ENCODE peak calls at places on chromosomes 12 and 14, in seven cellular contexts. One of them, this sample, is unnamed.

GRCh38 chr12:16606201-16606849 is 363 bp upstream of the LMO3 start:
- DNase-seq in breast epithelium: no peak
- DNase-seq in right lobe of liver: peak; percentile 59
- DNase-seq in ovary: no peak
- DNase-seq in fibroblast of villous mesenchyme: peak; percentile 28
- DNase-seq in tibial artery: peak; percentile 54
- DNase-seq in AG09309: no peak
- DNase-seq in this sample: no peak

GRCh38 chr12:28535216-28535615 is 345.0 kb downstream of the CCDC91 start:
- DNase-seq in breast epithelium: no peak
- DNase-seq in right lobe of liver: no peak
- DNase-seq in ovary: no peak
- DNase-seq in fibroblast of villous mesenchyme: peak; percentile 72
- DNase-seq in tibial artery: no peak
- DNase-seq in AG09309: peak; percentile 44
- DNase-seq in this sample: no peak

GRCh38 chr14:77108753-77109152 is 10.7 kb downstream of the CIPC start:
- DNase-seq in breast epithelium: no peak
- DNase-seq in right lobe of liver: no peak
- DNase-seq in ovary: no peak
- DNase-seq in fibroblast of villous mesenchyme: no peak
- DNase-seq in tibial artery: no peak
- DNase-seq in AG09309: no peak
- DNase-seq in this sample: no peak

GRCh38 chr12:2229661-2230539 is 177.1 kb downstream of the CACNA1C start:
- DNase-seq in breast epithelium: no peak
- DNase-seq in right lobe of liver: no peak
- DNase-seq in ovary: no peak
- DNase-seq in fibroblast of villous mesenchyme: no peak
- DNase-seq in tibial artery: no peak
- DNase-seq in AG09309: no peak
- DNase-seq in this sample: no peak

GRCh38 chr12:12533238-12533829 is 29.3 kb downstream of the DUSP16 start:
- DNase-seq in breast epithelium: no peak
- DNase-seq in right lobe of liver: no peak
- DNase-seq in ovary: peak; percentile 74
- DNase-seq in fibroblast of villous mesenchyme: no peak
- DNase-seq in tibial artery: no peak
- DNase-seq in AG09309: no peak
- DNase-seq in this sample: no peak

GRCh38 chr12:19220861-19221466 is 91.4 kb downstream of the PLEKHA5 start:
- DNase-seq in breast epithelium: no peak
- DNase-seq in right lobe of liver: no peak
- DNase-seq in ovary: no peak
- DNase-seq in fibroblast of villous mesenchyme: no peak
- DNase-seq in tibial artery: no peak
- DNase-seq in AG09309: no peak
- DNase-seq in this sample: no peak

GRCh38 chr12:64273527-64274403 is 51.7 kb upstream of the KICS2 start:
- DNase-seq in breast epithelium: no peak
- DNase-seq in right lobe of liver: no peak
- DNase-seq in ovary: no peak
- DNase-seq in fibroblast of villous mesenchyme: peak; percentile 20
- DNase-seq in tibial artery: no peak
- DNase-seq in AG09309: no peak
- DNase-seq in this sample: no peak

GRCh38 chr14:81682134-81682533 is 148.5 kb upstream of the SEL1L start:
- DNase-seq in breast epithelium: no peak
- DNase-seq in right lobe of liver: no peak
- DNase-seq in ovary: no peak
- DNase-seq in fibroblast of villous mesenchyme: no peak
- DNase-seq in tibial artery: no peak
- DNase-seq in AG09309: no peak
- DNase-seq in this sample: no peak

GRCh38 chr12:83827860-83828259 is 1084.7 kb downstream of the SLC6A15 start:
- DNase-seq in breast epithelium: no peak
- DNase-seq in right lobe of liver: no peak
- DNase-seq in ovary: no peak
- DNase-seq in fibroblast of villous mesenchyme: peak; percentile 2
- DNase-seq in tibial artery: no peak
- DNase-seq in AG09309: no peak
- DNase-seq in this sample: no peak

GRCh38 chr12:4857472-4858291 is 52.0 kb upstream of the KCNA1 start:
- DNase-seq in breast epithelium: peak; percentile 67
- DNase-seq in right lobe of liver: peak; percentile 69
- DNase-seq in ovary: peak; percentile 52
- DNase-seq in fibroblast of villous mesenchyme: peak; percentile 67
- DNase-seq in tibial artery: peak; percentile 68
- DNase-seq in AG09309: peak; percentile 8
- DNase-seq in this sample: no peak

GRCh38 chr12:4856556-4856955 is 53.1 kb upstream of the KCNA1 start:
- DNase-seq in breast epithelium: no peak
- DNase-seq in right lobe of liver: no peak
- DNase-seq in ovary: no peak
- DNase-seq in fibroblast of villous mesenchyme: no peak
- DNase-seq in tibial artery: no peak
- DNase-seq in AG09309: no peak
- DNase-seq in this sample: no peak

GRCh38 chr12:4859478-4860210 is 50.1 kb upstream of the KCNA1 start:
- DNase-seq in breast epithelium: no peak
- DNase-seq in right lobe of liver: no peak
- DNase-seq in ovary: no peak
- DNase-seq in fibroblast of villous mesenchyme: no peak
- DNase-seq in tibial artery: no peak
- DNase-seq in AG09309: no peak
- DNase-seq in this sample: no peak

GRCh38 chr12:4855121-4855924 is 54.4 kb upstream of the KCNA1 start:
- DNase-seq in breast epithelium: no peak
- DNase-seq in right lobe of liver: no peak
- DNase-seq in ovary: no peak
- DNase-seq in fibroblast of villous mesenchyme: peak; percentile 71
- DNase-seq in tibial artery: peak; percentile 65
- DNase-seq in AG09309: peak; percentile 52
- DNase-seq in this sample: no peak

GRCh38 chr12:4858385-4858784 is 51.3 kb upstream of the KCNA1 start:
- DNase-seq in breast epithelium: no peak
- DNase-seq in right lobe of liver: peak; percentile 77
- DNase-seq in ovary: no peak
- DNase-seq in fibroblast of villous mesenchyme: no peak
- DNase-seq in tibial artery: no peak
- DNase-seq in AG09309: no peak
- DNase-seq in this sample: no peak
- TF ChIP-seq CTCF in breast epithelium: no peak
- TF ChIP-seq CTCF in right lobe of liver: peak; percentile 42
- TF ChIP-seq CTCF in ovary: no peak
- TF ChIP-seq CTCF in fibroblast of villous mesenchyme: no peak
- TF ChIP-seq CTCF in tibial artery: no peak
- TF ChIP-seq CTCF in AG09309: no peak
- TF ChIP-seq CTCF in this sample: no peak

GRCh38 chr12:100199347-100200136 is 1.1 kb upstream of the ACTR6 start:
- DNase-seq in breast epithelium: peak; percentile 80
- DNase-seq in right lobe of liver: peak; percentile 94
- DNase-seq in ovary: peak; percentile 71
- DNase-seq in fibroblast of villous mesenchyme: no peak
- DNase-seq in tibial artery: peak; percentile 51
- DNase-seq in AG09309: no peak
- DNase-seq in this sample: no peak

GRCh38 chr12:100199023-100199346 is 1.6 kb upstream of the ACTR6 start:
- DNase-seq in breast epithelium: no peak
- DNase-seq in right lobe of liver: no peak
- DNase-seq in ovary: no peak
- DNase-seq in fibroblast of villous mesenchyme: no peak
- DNase-seq in tibial artery: no peak
- DNase-seq in AG09309: no peak
- DNase-seq in this sample: no peak

GRCh38 chr12:100201604-100202423 is 1.2 kb downstream of the ACTR6 start:
- DNase-seq in breast epithelium: no peak
- DNase-seq in right lobe of liver: no peak
- DNase-seq in ovary: no peak
- DNase-seq in fibroblast of villous mesenchyme: no peak
- DNase-seq in tibial artery: no peak
- DNase-seq in AG09309: no peak
- DNase-seq in this sample: no peak

GRCh38 chr12:100197486-100197885 is 3.1 kb upstream of the ACTR6 start:
- DNase-seq in breast epithelium: no peak
- DNase-seq in right lobe of liver: no peak
- DNase-seq in ovary: no peak
- DNase-seq in fibroblast of villous mesenchyme: no peak
- DNase-seq in tibial artery: no peak
- DNase-seq in AG09309: no peak
- DNase-seq in this sample: no peak

GRCh38 chr12:100200450-100201181 is at the start of gene ACTR6:
- DNase-seq in breast epithelium: peak; percentile 91
- DNase-seq in right lobe of liver: peak; percentile 96
- DNase-seq in ovary: peak; percentile 96
- DNase-seq in fibroblast of villous mesenchyme: peak; percentile 95
- DNase-seq in tibial artery: peak; percentile 96
- DNase-seq in AG09309: peak; percentile 81
- DNase-seq in this sample: no peak
- TF ChIP-seq CTCF in breast epithelium: no peak
- TF ChIP-seq CTCF in right lobe of liver: no peak
- TF ChIP-seq CTCF in ovary: peak; percentile 21
- TF ChIP-seq CTCF in fibroblast of villous mesenchyme: no peak
- TF ChIP-seq CTCF in tibial artery: no peak
- TF ChIP-seq CTCF in AG09309: no peak
- TF ChIP-seq CTCF in this sample: peak; percentile 33

GRCh38 chr14:53011053-53011462 is 60.2 kb upstream of the FERMT2 start:
- DNase-seq in breast epithelium: no peak
- DNase-seq in right lobe of liver: no peak
- DNase-seq in ovary: peak; percentile 81
- DNase-seq in fibroblast of villous mesenchyme: peak; percentile 99
- DNase-seq in tibial artery: peak; percentile 83
- DNase-seq in AG09309: peak; percentile 97
- DNase-seq in this sample: peak; percentile 89

GRCh38 chr14:53004976-53005375 is 54.1 kb upstream of the FERMT2 start:
- DNase-seq in breast epithelium: no peak
- DNase-seq in right lobe of liver: no peak
- DNase-seq in ovary: no peak
- DNase-seq in fibroblast of villous mesenchyme: no peak
- DNase-seq in tibial artery: no peak
- DNase-seq in AG09309: no peak
- DNase-seq in this sample: no peak

GRCh38 chr14:53010193-53010592 is 59.3 kb upstream of the FERMT2 start:
- DNase-seq in breast epithelium: no peak
- DNase-seq in right lobe of liver: no peak
- DNase-seq in ovary: no peak
- DNase-seq in fibroblast of villous mesenchyme: peak; percentile 78
- DNase-seq in tibial artery: no peak
- DNase-seq in AG09309: no peak
- DNase-seq in this sample: no peak

GRCh38 chr14:53003776-53004175 is 52.9 kb upstream of the FERMT2 start:
- DNase-seq in breast epithelium: no peak
- DNase-seq in right lobe of liver: no peak
- DNase-seq in ovary: no peak
- DNase-seq in fibroblast of villous mesenchyme: no peak
- DNase-seq in tibial artery: no peak
- DNase-seq in AG09309: no peak
- DNase-seq in this sample: no peak

GRCh38 chr14:53006931-53007330 is 56.1 kb upstream of the FERMT2 start:
- DNase-seq in breast epithelium: no peak
- DNase-seq in right lobe of liver: no peak
- DNase-seq in ovary: no peak
- DNase-seq in fibroblast of villous mesenchyme: no peak
- DNase-seq in tibial artery: no peak
- DNase-seq in AG09309: no peak
- DNase-seq in this sample: no peak
- TF ChIP-seq CTCF in breast epithelium: no peak
- TF ChIP-seq CTCF in right lobe of liver: no peak
- TF ChIP-seq CTCF in ovary: no peak
- TF ChIP-seq CTCF in fibroblast of villous mesenchyme: no peak
- TF ChIP-seq CTCF in tibial artery: no peak
- TF ChIP-seq CTCF in AG09309: no peak
- TF ChIP-seq CTCF in this sample: no peak

DNA sequence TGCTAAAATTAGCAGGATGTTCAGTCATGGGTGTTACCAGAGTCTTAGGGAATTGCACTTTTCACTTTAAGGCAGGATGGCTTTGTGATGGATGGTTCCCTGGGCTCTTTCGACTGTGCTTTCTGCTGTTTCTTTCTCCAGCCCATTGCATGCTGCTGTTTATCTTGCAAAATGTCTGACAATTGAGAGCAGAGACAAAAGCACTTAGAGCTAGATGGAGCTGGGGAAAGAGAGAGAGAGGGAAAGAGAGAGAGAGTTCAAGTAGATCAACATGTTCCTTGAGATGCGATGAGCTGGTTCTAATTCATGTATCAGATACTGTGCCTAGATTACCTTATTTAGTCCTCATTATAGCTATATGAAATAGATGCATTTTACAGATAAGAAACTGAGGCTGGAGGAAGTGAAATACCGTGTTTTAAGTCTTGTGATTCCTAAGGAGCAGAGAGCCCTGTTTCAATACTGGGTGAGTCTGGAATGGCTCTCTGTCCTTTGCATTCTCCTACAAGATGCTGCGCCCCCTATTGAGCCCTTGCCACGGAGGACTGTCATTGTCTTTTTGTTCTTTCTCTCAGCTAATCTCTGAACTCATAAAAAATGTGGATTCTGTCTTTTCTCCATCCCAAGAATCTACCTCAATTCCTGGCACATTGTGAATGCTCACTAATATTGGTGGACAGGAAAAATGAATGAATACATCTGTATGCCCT is 227.9 kb downstream of the ALG10B start:
- DNase-seq in breast epithelium: no peak
- DNase-seq in right lobe of liver: no peak
- DNase-seq in ovary: no peak
- DNase-seq in fibroblast of villous mesenchyme: no peak
- DNase-seq in tibial artery: no peak
- DNase-seq in AG09309: no peak
- DNase-seq in this sample: no peak
- TF ChIP-seq CTCF in breast epithelium: no peak
- TF ChIP-seq CTCF in right lobe of liver: no peak
- TF ChIP-seq CTCF in ovary: no peak
- TF ChIP-seq CTCF in fibroblast of villous mesenchyme: no peak
- TF ChIP-seq CTCF in tibial artery: no peak
- TF ChIP-seq CTCF in AG09309: no peak
- TF ChIP-seq CTCF in this sample: no peak

GRCh38 chr14:92040431-92041040 is 677 bp upstream of the TRIP11 start:
- DNase-seq in breast epithelium: no peak
- DNase-seq in right lobe of liver: no peak
- DNase-seq in ovary: no peak
- DNase-seq in fibroblast of villous mesenchyme: peak; percentile 31
- DNase-seq in tibial artery: no peak
- DNase-seq in AG09309: no peak
- DNase-seq in this sample: no peak

GRCh38 chr14:92037989-92038388 is 1.9 kb downstream of the TRIP11 start:
- DNase-seq in breast epithelium: no peak
- DNase-seq in right lobe of liver: no peak
- DNase-seq in ovary: no peak
- DNase-seq in fibroblast of villous mesenchyme: no peak
- DNase-seq in tibial artery: no peak
- DNase-seq in AG09309: no peak
- DNase-seq in this sample: no peak

GRCh38 chr14:92039073-92039719 is 663 bp downstream of the TRIP11 start:
- DNase-seq in breast epithelium: no peak
- DNase-seq in right lobe of liver: peak; percentile 56
- DNase-seq in ovary: no peak
- DNase-seq in fibroblast of villous mesenchyme: peak; percentile 69
- DNase-seq in tibial artery: peak; percentile 30
- DNase-seq in AG09309: peak; percentile 13
- DNase-seq in this sample: no peak

GRCh38 chr14:92041203-92041602 is 1.3 kb upstream of the TRIP11 start:
- DNase-seq in breast epithelium: no peak
- DNase-seq in right lobe of liver: no peak
- DNase-seq in ovary: no peak
- DNase-seq in fibroblast of villous mesenchyme: no peak
- DNase-seq in tibial artery: no peak
- DNase-seq in AG09309: no peak
- DNase-seq in this sample: no peak

GRCh38 chr14:92039720-92040430 is at the start of gene TRIP11:
- DNase-seq in breast epithelium: peak; percentile 92
- DNase-seq in right lobe of liver: peak; percentile 97
- DNase-seq in ovary: peak; percentile 90
- DNase-seq in fibroblast of villous mesenchyme: peak; percentile 94
- DNase-seq in tibial artery: peak; percentile 92
- DNase-seq in AG09309: peak; percentile 74
- DNase-seq in this sample: peak; percentile 98
- TF ChIP-seq CTCF in breast epithelium: no peak
- TF ChIP-seq CTCF in right lobe of liver: no peak
- TF ChIP-seq CTCF in ovary: peak; percentile 13
- TF ChIP-seq CTCF in fibroblast of villous mesenchyme: no peak
- TF ChIP-seq CTCF in tibial artery: no peak
- TF ChIP-seq CTCF in AG09309: no peak
- TF ChIP-seq CTCF in this sample: no peak